ENCODE peak calls at places on chromosome 4, in ten cellular contexts. R is pons; G is stimulated activated CD8-positive, alpha-beta memory T cell treated with anti-CD3 and anti-CD28 coated beads, Interleukin-7, amount 100 ng/mL, for 4 hours; E is endothelial cell; J is hepatocyte; L is H54; I is omental fat pad; B is stimulated activated CD4-positive, alpha-beta T cell treated with anti-CD3 and anti-CD28 coated beads, TNF-alpha, amount 100 ng/mL, for 24 hours; Q is HAP-1; P is pancreas. Y is an unnamed sample.
A peak's percentile ranks its signal among the peaks of the same experiment; 100 is the strongest.

GRCh38 chr4:107349266-107349665 is 313.2 kb upstream of the DKK2 start:
- DNase-seq in E (no peak), G (no peak), I (no peak), J (no peak), L (no peak), P (no peak), R (no peak), Q (no peak), B (no peak), Y (no peak)

GRCh38 chr4:173505924-173506779 is 23.9 kb downstream of the HAND2 start:
- DNase-seq in E (peak; percentile 77), P (no peak), J (peak; percentile 61), I (no peak), G (no peak), R (peak; percentile 42), Q (peak; percentile 16), B (no peak), L (peak; percentile 72), Y (peak; percentile 27)

GRCh38 chr4:72397314-72397713 is 171.7 kb downstream of the ADAMTS3 start:
- DNase-seq in B (no peak), R (no peak), P (no peak), L (no peak), E (no peak), G (no peak), J (peak; percentile 11), Q (no peak), I (no peak), Y (no peak)

GRCh38 chr4:57039345-57039744 is 60.6 kb downstream of the POLR2B start:
- DNase-seq in I (no peak), P (no peak), B (no peak), J (no peak), E (no peak), L (no peak), Q (no peak), G (no peak), R (no peak), Y (no peak)

GRCh38 chr4:99410075-99410474 is 25.1 kb downstream of the ADH7 start:
- DNase-seq in B (no peak), P (no peak), G (no peak), R (no peak), L (no peak), I (no peak), Q (no peak), E (no peak), J (no peak), Y (no peak)

GRCh38 chr4:41665808-41666207 is 82.7 kb downstream of the PHOX2B start:
- DNase-seq in I (no peak), Q (no peak), L (no peak), G (no peak), E (no peak), P (no peak), R (peak; percentile 54), J (no peak), B (no peak), Y (no peak)

GRCh38 chr4:180054291-180054690 is 2188.9 kb upstream of the TENM3 start:
- DNase-seq in J (no peak), G (no peak), R (peak; percentile 56), B (no peak), P (no peak), I (no peak), E (no peak), Q (no peak), L (no peak), Y (no peak)

GRCh38 chr4:8540072-8540471 is 40.1 kb upstream of the GPR78 start:
- DNase-seq in I (no peak), B (no peak), L (no peak), G (no peak), R (no peak), P (no peak), J (no peak), E (no peak), Q (no peak), Y (no peak)

GRCh38 chr4:25580633-25581467 is 74.8 kb upstream of the SLC34A2 start:
- DNase-seq in L (no peak), Q (no peak), R (no peak), B (no peak), P (no peak), J (no peak), G (no peak), E (no peak), I (no peak), Y (no peak)

GRCh38 chr4:77959566-77960338 is 97.1 kb downstream of the MRPL1 start:
- DNase-seq in I (no peak), L (no peak), Q (peak; percentile 68), P (no peak), E (no peak), R (peak; percentile 65), B (no peak), J (peak; percentile 70), G (no peak), Y (peak; percentile 52)

GRCh38 chr4:95250544-95251137 is 298.1 kb downstream of the UNC5C start:
- DNase-seq in E (no peak), I (no peak), G (no peak), R (no peak), L (no peak), Q (peak; percentile 65), B (no peak), J (peak; percentile 31), P (no peak), Y (no peak)

GRCh38 chr4:94516067-94516466 is 64.3 kb downstream of the PDLIM5 start:
- DNase-seq in Q (no peak), I (no peak), J (no peak), R (no peak), L (no peak), P (no peak), E (no peak), B (no peak), G (no peak), Y (no peak)

GRCh38 chr4:52052475-52052780 is 1.3 kb downstream of the SPATA18 start:
- DNase-seq in J (peak; percentile 20), R (peak; percentile 21), L (no peak), G (no peak), Q (no peak), E (peak; percentile 4), I (no peak), P (no peak), B (no peak), Y (no peak)

GRCh38 chr4:30912098-30912719 is 192.0 kb downstream of the PCDH7 start:
- DNase-seq in E (no peak), G (no peak), J (no peak), L (no peak), I (no peak), Q (peak; percentile 92), R (no peak), P (no peak), B (no peak), Y (no peak)

GRCh38 chr4:28444886-28445496 is 1584.3 kb downstream of the STIM2 start:
- DNase-seq in E (no peak), L (no peak), R (no peak), G (no peak), I (no peak), B (no peak), J (no peak), Q (no peak), P (no peak), Y (no peak)

GRCh38 chr4:74545488-74545887 is 100.6 kb downstream of the AREG start:
- DNase-seq in J (no peak), B (no peak), E (no peak), R (no peak), P (no peak), L (no peak), I (no peak), G (no peak), Q (no peak), Y (no peak)

GRCh38 chr4:70945452-70946055 is 43.4 kb downstream of the MOB1B start:
- DNase-seq in J (no peak), B (no peak), I (no peak), L (no peak), E (no peak), P (no peak), Q (no peak), R (no peak), G (no peak), Y (no peak)

GRCh38 chr4:38013461-38014366 is 53.5 kb downstream of the PTTG2 start:
- DNase-seq in L (peak; percentile 38), G (no peak), E (no peak), B (no peak), Q (no peak), J (no peak), I (no peak), R (peak; percentile 22), P (peak; percentile 75), Y (no peak)

GRCh38 chr4:69760455-69760854 is at the start of gene SULT1B1:
- DNase-seq in B (no peak), P (peak; percentile 18), J (peak; percentile 56), G (peak; percentile 14), R (peak; percentile 5), L (no peak), I (no peak), Q (no peak), E (no peak), Y (peak; percentile 93)

GRCh38 chr4:157018920-157019490 is 47.4 kb upstream of the PDGFC start:
- DNase-seq in E (no peak), Q (no peak), B (no peak), I (no peak), R (no peak), G (no peak), P (no peak), J (no peak), L (no peak), Y (no peak)

GRCh38 chr4:2465032-2465431 is 3.9 kb upstream of the RNF4 start:
- DNase-seq in P (no peak), I (no peak), L (no peak), J (no peak), B (no peak), Q (no peak), E (no peak), R (no peak), G (no peak), Y (no peak)

GRCh38 chr4:70225824-70226223 is at the start of gene FDCSP:
- DNase-seq in Q (no peak), B (no peak), R (no peak), I (no peak), L (no peak), P (no peak), E (no peak), J (no peak), G (no peak), Y (no peak)

GRCh38 chr4:107931775-107932321 is 499 bp downstream of the CYP2U1 start:
- DNase-seq in I (no peak), L (no peak), P (no peak), E (peak; percentile 5), J (peak; percentile 6), G (no peak), R (no peak), B (no peak), Q (no peak), Y (peak; percentile 60)

GRCh38 chr4:15562623-15563022 is 92.5 kb downstream of the FBXL5 start:
- DNase-seq in E (no peak), P (no peak), J (no peak), I (no peak), L (no peak), R (no peak), B (no peak), G (no peak), Q (no peak), Y (no peak)

GRCh38 chr4:183505556-183506388 is 914 bp downstream of the ING2 start:
- DNase-seq in R (peak; percentile 90), L (peak; percentile 59), J (peak; percentile 93), B (peak; percentile 76), I (peak; percentile 66), Q (peak; percentile 87), G (peak; percentile 82), E (peak; percentile 83), P (peak; percentile 89), Y (peak; percentile 75)

GRCh38 chr4:90780193-90780592 is 653.0 kb downstream of the CCSER1 start:
- DNase-seq in E (no peak), R (no peak), B (no peak), L (no peak), Q (no peak), J (no peak), I (no peak), G (no peak), P (no peak), Y (no peak)

GRCh38 chr4:23789765-23790164 is 100.1 kb downstream of the PPARGC1A start:
- DNase-seq in G (no peak), E (no peak), I (no peak), Q (no peak), P (peak; percentile 28), B (no peak), L (peak; percentile 19), R (no peak), J (peak; percentile 10), Y (no peak)

GRCh38 chr4:94583938-94584641 is 132.3 kb downstream of the PDLIM5 start:
- DNase-seq in J (no peak), E (no peak), G (no peak), R (no peak), B (no peak), Q (no peak), L (no peak), P (no peak), I (no peak), Y (no peak)

Y was measured in Jurkat, Clone E6-1.